ENCODE peak calls at places on chromosomes 6 and 20, in nine cellular contexts. G, R, T, X, S, W, V, Q and D are unnamed samples.

GRCh38 chr6:45378324-45378926 is 691 bp upstream of the SUPT3H start:
- DNase-seq in T (peak), Q (no peak), W (no peak), G (no peak), V (no peak), R (no peak), X (no peak), S (peak), D (no peak)

GRCh38 chr6:22236626-22237414 is 60.0 kb downstream of the PRL start:
- DNase-seq in R (no peak), G (peak), X (no peak), Q (peak), T (no peak), V (no peak), S (no peak), W (no peak), D (no peak)

GRCh38 chr6:57158658-57159057 is 13.5 kb upstream of the BAG2 start:
- DNase-seq in R (no peak), Q (no peak), X (no peak), G (peak), T (no peak), V (no peak), S (no peak), W (no peak), D (no peak)

GRCh38 chr20:50222568-50223320 is 32.1 kb downstream of the CEBPB start:
- DNase-seq in G (no peak), W (no peak), T (no peak), X (no peak), S (no peak), V (no peak), R (no peak), Q (no peak), D (no peak)

GRCh38 chr6:89272611-89273010 is 42.5 kb downstream of the GABRR2 start:
- DNase-seq in G (no peak), R (no peak), S (no peak), Q (no peak), W (no peak), T (no peak), V (no peak), X (no peak), D (no peak)

GRCh38 chr6:26543953-26544352 is 5.8 kb downstream of the HMGN4 start:
- DNase-seq in W (no peak), R (no peak), S (no peak), V (no peak), X (no peak), Q (peak), T (peak), G (peak), D (peak)

GRCh38 chr20:49594143-49594928 is 26.4 kb upstream of the PTGIS start:
- DNase-seq in X (no peak), T (peak), S (no peak), R (peak), W (peak), V (no peak), Q (peak), G (peak), D (no peak)

GRCh38 chr20:33732166-33732970 is 572 bp downstream of the ZNF341 start:
- DNase-seq in X (peak), R (peak), S (peak), G (peak), V (peak), W (peak), Q (peak), T (no peak), D (peak)

GRCh38 chr6:148682252-148682651 is 64.6 kb upstream of the UST start:
- DNase-seq in T (no peak), V (no peak), G (no peak), R (no peak), X (no peak), W (no peak), Q (no peak), S (no peak), D (no peak)

GRCh38 chr6:10398439-10399218 is 16.2 kb downstream of the TFAP2A start:
- DNase-seq in R (no peak), X (no peak), S (no peak), G (no peak), W (no peak), Q (no peak), V (peak), T (no peak), D (no peak)

GRCh38 chr6:36822506-36823269 is 16.6 kb downstream of the CPNE5 start:
- DNase-seq in G (no peak), V (no peak), X (no peak), W (no peak), S (no peak), T (no peak), Q (no peak), R (no peak), D (no peak)

GRCh38 chr20:18224968-18225568 is 63.3 kb upstream of the ZNF133 start:
- DNase-seq in W (no peak), Q (peak), G (peak), S (no peak), T (no peak), R (no peak), X (no peak), V (no peak), D (no peak)

GRCh38 chr6:408599-409102 is 17.1 kb downstream of the IRF4 start:
- DNase-seq in T (peak), V (no peak), S (peak), G (peak), W (no peak), Q (peak), R (no peak), X (no peak), D (peak)

GRCh38 chr6:51541847-51542246 is 545.6 kb downstream of the PKHD1 start:
- DNase-seq in Q (no peak), G (peak), T (no peak), S (no peak), W (no peak), V (no peak), R (no peak), X (no peak), D (no peak)

GRCh38 chr6:153084393-153084792 is 46.7 kb downstream of the RGS17 start:
- DNase-seq in T (no peak), V (no peak), W (no peak), Q (peak), R (no peak), X (no peak), S (no peak), G (peak), D (no peak)

GRCh38 chr6:100906325-100906724 is 25.2 kb upstream of the ASCC3 start:
- DNase-seq in X (no peak), V (no peak), Q (no peak), G (no peak), W (no peak), R (no peak), S (no peak), T (no peak), D (no peak)

GRCh38 chr6:10411131-10411914 is 3.6 kb downstream of the TFAP2A start:
- DNase-seq in W (no peak), T (no peak), G (no peak), S (no peak), X (no peak), R (no peak), Q (no peak), V (no peak), D (no peak)

GRCh38 chr20:34558320-34559202 is at the start of gene MAP1LC3A:
- DNase-seq in X (peak), V (peak), G (no peak), T (peak), R (peak), W (peak), S (peak), Q (peak), D (no peak)